ENCODE peak calls at places on chromosomes 3 and 15, in ten cellular contexts. One of them, this sample, is unnamed.

GRCh38 chr3:168909260-168909659 is 754.3 kb downstream of the MECOM start:
- DNase-seq in stomach: no peak
- DNase-seq in spleen: no peak
- DNase-seq in GM23338: no peak
- DNase-seq in prostate gland: no peak
- DNase-seq in K562: no peak
- DNase-seq in HepG2: no peak
- DNase-seq in sigmoid colon: no peak
- DNase-seq in HL-60: no peak
- DNase-seq in breast epithelium: no peak
- DNase-seq in this sample: no peak

GRCh38 chr3:48426401-48426909 is 3.4 kb downstream of the PLXNB1 start:
- DNase-seq in stomach: no peak
- DNase-seq in spleen: no peak
- DNase-seq in GM23338: no peak
- DNase-seq in prostate gland: no peak
- DNase-seq in K562: no peak
- DNase-seq in HepG2: no peak
- DNase-seq in sigmoid colon: peak
- DNase-seq in HL-60: no peak
- DNase-seq in breast epithelium: no peak
- DNase-seq in this sample: no peak

GRCh38 chr3:80232760-80233159 is 465.0 kb upstream of the ROBO1 start:
- DNase-seq in stomach: no peak
- DNase-seq in spleen: no peak
- DNase-seq in GM23338: peak
- DNase-seq in prostate gland: no peak
- DNase-seq in K562: no peak
- DNase-seq in HepG2: peak
- DNase-seq in sigmoid colon: no peak
- DNase-seq in HL-60: no peak
- DNase-seq in breast epithelium: no peak
- DNase-seq in this sample: no peak

GRCh38 chr3:54936561-54936960 is 8.7 kb upstream of the LRTM1 start:
- DNase-seq in stomach: no peak
- DNase-seq in spleen: no peak
- DNase-seq in GM23338: no peak
- DNase-seq in prostate gland: no peak
- DNase-seq in K562: no peak
- DNase-seq in HepG2: no peak
- DNase-seq in sigmoid colon: no peak
- DNase-seq in HL-60: no peak
- DNase-seq in breast epithelium: no peak
- DNase-seq in this sample: no peak

GRCh38 chr3:43319364-43319763 is 33.0 kb downstream of the SNRK start:
- DNase-seq in stomach: no peak
- DNase-seq in spleen: no peak
- DNase-seq in GM23338: no peak
- DNase-seq in prostate gland: no peak
- DNase-seq in K562: no peak
- DNase-seq in HepG2: no peak
- DNase-seq in sigmoid colon: no peak
- DNase-seq in HL-60: no peak
- DNase-seq in breast epithelium: no peak
- DNase-seq in this sample: no peak

GRCh38 chr15:77014137-77015081 is 19.5 kb downstream of the PSTPIP1 start:
- DNase-seq in stomach: no peak
- DNase-seq in spleen: peak
- DNase-seq in GM23338: no peak
- DNase-seq in prostate gland: no peak
- DNase-seq in K562: no peak
- DNase-seq in HepG2: no peak
- DNase-seq in sigmoid colon: no peak
- DNase-seq in HL-60: no peak
- DNase-seq in breast epithelium: no peak
- DNase-seq in this sample: no peak

GRCh38 chr3:117666316-117666715 is 956.7 kb downstream of the TUSC7 start:
- DNase-seq in stomach: no peak
- DNase-seq in spleen: no peak
- DNase-seq in GM23338: no peak
- DNase-seq in prostate gland: no peak
- DNase-seq in K562: no peak
- DNase-seq in HepG2: no peak
- DNase-seq in sigmoid colon: no peak
- DNase-seq in HL-60: no peak
- DNase-seq in breast epithelium: no peak
- DNase-seq in this sample: no peak

GRCh38 chr3:178948546-178948945 is 123.1 kb downstream of the ZMAT3 start:
- DNase-seq in stomach: no peak
- DNase-seq in spleen: no peak
- DNase-seq in GM23338: no peak
- DNase-seq in prostate gland: no peak
- DNase-seq in K562: no peak
- DNase-seq in HepG2: no peak
- DNase-seq in sigmoid colon: no peak
- DNase-seq in HL-60: no peak
- DNase-seq in breast epithelium: no peak
- DNase-seq in this sample: no peak

GRCh38 chr3:168648321-168648720 is 552.6 kb upstream of the GOLIM4 start:
- DNase-seq in stomach: no peak
- DNase-seq in spleen: no peak
- DNase-seq in GM23338: no peak
- DNase-seq in prostate gland: no peak
- DNase-seq in K562: no peak
- DNase-seq in HepG2: no peak
- DNase-seq in sigmoid colon: no peak
- DNase-seq in HL-60: no peak
- DNase-seq in breast epithelium: no peak
- DNase-seq in this sample: no peak

GRCh38 chr3:8954938-8955763 is 8.1 kb downstream of the RAD18 start:
- DNase-seq in stomach: no peak
- DNase-seq in spleen: no peak
- DNase-seq in GM23338: peak
- DNase-seq in prostate gland: no peak
- DNase-seq in K562: peak
- DNase-seq in HepG2: no peak
- DNase-seq in sigmoid colon: no peak
- DNase-seq in HL-60: no peak
- DNase-seq in breast epithelium: no peak
- DNase-seq in this sample: no peak

GRCh38 chr3:129022114-129022994 is 21.2 kb downstream of the EFCC1 start:
- DNase-seq in stomach: peak
- DNase-seq in spleen: peak
- DNase-seq in GM23338: no peak
- DNase-seq in prostate gland: no peak
- DNase-seq in K562: peak
- DNase-seq in HepG2: no peak
- DNase-seq in sigmoid colon: peak
- DNase-seq in HL-60: no peak
- DNase-seq in breast epithelium: no peak
- DNase-seq in this sample: peak

GRCh38 chr15:93422476-93422875 is 333.5 kb upstream of the RGMA start:
- DNase-seq in stomach: no peak
- DNase-seq in spleen: no peak
- DNase-seq in GM23338: no peak
- DNase-seq in prostate gland: no peak
- DNase-seq in K562: no peak
- DNase-seq in HepG2: no peak
- DNase-seq in sigmoid colon: no peak
- DNase-seq in HL-60: no peak
- DNase-seq in breast epithelium: no peak
- DNase-seq in this sample: no peak

DNA sequence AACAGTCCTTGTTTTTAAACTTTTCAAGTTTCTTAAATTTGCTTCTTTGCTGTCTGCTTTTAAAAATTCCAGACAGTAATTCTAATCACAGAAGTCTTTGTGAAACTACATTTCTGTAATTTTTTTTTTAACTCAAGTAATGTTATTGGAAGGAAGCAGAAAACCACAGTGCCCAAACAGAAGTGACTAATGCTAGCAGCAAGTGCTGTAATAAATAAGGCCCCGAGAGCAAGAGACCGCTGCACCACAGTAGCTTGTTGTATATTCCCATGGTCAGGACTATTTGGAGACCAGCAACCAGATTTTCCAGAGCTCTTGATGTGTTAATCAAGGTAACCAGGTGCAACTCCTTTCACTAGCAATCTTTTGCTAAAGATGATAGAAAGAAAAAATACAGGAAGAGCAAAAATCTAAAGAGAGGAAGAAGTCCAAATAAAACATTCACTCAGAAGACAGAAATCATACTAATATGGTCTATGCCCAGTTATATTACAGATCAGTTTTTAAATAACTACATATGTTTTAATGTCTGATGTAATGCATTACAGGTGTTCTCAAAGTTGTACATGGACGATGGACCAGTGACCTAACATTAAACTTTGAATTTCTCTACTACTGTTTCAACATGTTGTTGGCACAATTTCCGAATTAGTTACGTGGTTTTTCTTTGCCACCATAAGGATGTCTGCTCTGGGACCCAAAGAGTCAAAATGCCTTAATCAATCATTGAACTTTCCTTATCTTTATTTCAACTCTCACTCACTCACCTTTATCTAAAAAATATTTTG is 36.4 kb downstream of the WWTR1 start:
- DNase-seq in stomach: no peak
- DNase-seq in spleen: no peak
- DNase-seq in GM23338: peak
- DNase-seq in prostate gland: no peak
- DNase-seq in K562: no peak
- DNase-seq in HepG2: no peak
- DNase-seq in sigmoid colon: no peak
- DNase-seq in HL-60: no peak
- DNase-seq in breast epithelium: no peak
- DNase-seq in this sample: no peak
- H3K4me3 ChIP-seq in stomach: no peak
- H3K4me3 ChIP-seq in spleen: no peak
- H3K4me3 ChIP-seq in GM23338: no peak
- H3K4me3 ChIP-seq in prostate gland: no peak
- H3K4me3 ChIP-seq in K562: no peak
- H3K4me3 ChIP-seq in HepG2: no peak
- H3K4me3 ChIP-seq in sigmoid colon: no peak
- H3K4me3 ChIP-seq in HL-60: no peak
- H3K4me3 ChIP-seq in breast epithelium: no peak
- H3K4me3 ChIP-seq in this sample: no peak

GRCh38 chr3:135927170-135927569 is 38.4 kb upstream of the PPP2R3A start:
- DNase-seq in stomach: no peak
- DNase-seq in spleen: no peak
- DNase-seq in GM23338: no peak
- DNase-seq in prostate gland: no peak
- DNase-seq in K562: no peak
- DNase-seq in HepG2: no peak
- DNase-seq in sigmoid colon: no peak
- DNase-seq in HL-60: no peak
- DNase-seq in breast epithelium: peak
- DNase-seq in this sample: no peak
- TF ChIP-seq POLR2AphosphoS5 in stomach: no peak
- TF ChIP-seq POLR2AphosphoS5 in spleen: no peak
- TF ChIP-seq POLR2AphosphoS5 in GM23338: no peak
- TF ChIP-seq POLR2AphosphoS5 in prostate gland: no peak
- TF ChIP-seq POLR2AphosphoS5 in K562: no peak
- TF ChIP-seq POLR2AphosphoS5 in HepG2: no peak
- TF ChIP-seq POLR2AphosphoS5 in sigmoid colon: no peak
- TF ChIP-seq POLR2AphosphoS5 in HL-60: no peak
- TF ChIP-seq POLR2AphosphoS5 in breast epithelium: no peak
- TF ChIP-seq POLR2AphosphoS5 in this sample: peak

GRCh38 chr3:134126153-134126552 is 96.4 kb upstream of the SLCO2A1 start:
- DNase-seq in stomach: no peak
- DNase-seq in spleen: no peak
- DNase-seq in GM23338: peak
- DNase-seq in prostate gland: no peak
- DNase-seq in K562: no peak
- DNase-seq in HepG2: no peak
- DNase-seq in sigmoid colon: no peak
- DNase-seq in HL-60: no peak
- DNase-seq in breast epithelium: no peak
- DNase-seq in this sample: no peak
- TF ChIP-seq CTCF in stomach: no peak
- TF ChIP-seq CTCF in spleen: no peak
- TF ChIP-seq CTCF in GM23338: peak
- TF ChIP-seq CTCF in prostate gland: no peak
- TF ChIP-seq CTCF in K562: no peak
- TF ChIP-seq CTCF in HepG2: no peak
- TF ChIP-seq CTCF in sigmoid colon: no peak
- TF ChIP-seq CTCF in HL-60: no peak
- TF ChIP-seq CTCF in breast epithelium: no peak
- TF ChIP-seq CTCF in this sample: no peak

GRCh38 chr3:71305246-71306206 is 278.0 kb downstream of the FOXP1 start:
- DNase-seq in stomach: peak
- DNase-seq in spleen: peak
- DNase-seq in GM23338: peak
- DNase-seq in prostate gland: peak
- DNase-seq in K562: no peak
- DNase-seq in HepG2: peak
- DNase-seq in sigmoid colon: no peak
- DNase-seq in HL-60: no peak
- DNase-seq in breast epithelium: peak
- DNase-seq in this sample: no peak

GRCh38 chr3:71304684-71305083 is 278.8 kb downstream of the FOXP1 start:
- DNase-seq in stomach: no peak
- DNase-seq in spleen: no peak
- DNase-seq in GM23338: peak
- DNase-seq in prostate gland: peak
- DNase-seq in K562: no peak
- DNase-seq in HepG2: peak
- DNase-seq in sigmoid colon: no peak
- DNase-seq in HL-60: no peak
- DNase-seq in breast epithelium: no peak
- DNase-seq in this sample: no peak

GRCh38 chr3:71303627-71304260 is 279.8 kb downstream of the FOXP1 start:
- DNase-seq in stomach: no peak
- DNase-seq in spleen: no peak
- DNase-seq in GM23338: peak
- DNase-seq in prostate gland: no peak
- DNase-seq in K562: no peak
- DNase-seq in HepG2: no peak
- DNase-seq in sigmoid colon: no peak
- DNase-seq in HL-60: no peak
- DNase-seq in breast epithelium: no peak
- DNase-seq in this sample: no peak

GRCh38 chr3:71302604-71303003 is 280.9 kb downstream of the FOXP1 start:
- DNase-seq in stomach: no peak
- DNase-seq in spleen: no peak
- DNase-seq in GM23338: no peak
- DNase-seq in prostate gland: no peak
- DNase-seq in K562: no peak
- DNase-seq in HepG2: no peak
- DNase-seq in sigmoid colon: no peak
- DNase-seq in HL-60: no peak
- DNase-seq in breast epithelium: no peak
- DNase-seq in this sample: no peak

DNA sequence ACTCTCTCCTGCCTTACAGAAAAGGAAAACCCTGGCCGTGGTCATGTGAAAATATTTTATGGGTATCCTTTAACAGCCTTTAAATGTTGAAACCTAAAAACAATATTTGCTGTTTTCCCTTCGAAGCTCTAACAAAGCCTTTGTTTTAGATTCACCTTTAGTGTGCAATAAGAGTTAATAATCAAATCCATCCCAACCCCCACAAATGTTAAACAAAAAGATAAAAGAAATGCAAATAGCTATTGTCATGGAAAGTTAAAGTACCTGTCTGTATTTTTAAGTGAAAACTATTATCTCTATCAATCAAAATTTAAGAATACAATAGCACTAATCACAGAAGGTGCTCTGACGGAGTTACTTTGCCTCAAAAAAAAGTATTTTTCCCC is 279.3 kb downstream of the FOXP1 start:
- DNase-seq in stomach: no peak
- DNase-seq in spleen: no peak
- DNase-seq in GM23338: peak
- DNase-seq in prostate gland: no peak
- DNase-seq in K562: no peak
- DNase-seq in HepG2: no peak
- DNase-seq in sigmoid colon: no peak
- DNase-seq in HL-60: no peak
- DNase-seq in breast epithelium: no peak
- DNase-seq in this sample: no peak
- H3K4me3 ChIP-seq in stomach: peak
- H3K4me3 ChIP-seq in spleen: no peak
- H3K4me3 ChIP-seq in GM23338: peak
- H3K4me3 ChIP-seq in prostate gland: peak
- H3K4me3 ChIP-seq in K562: no peak
- H3K4me3 ChIP-seq in HepG2: peak
- H3K4me3 ChIP-seq in sigmoid colon: peak
- H3K4me3 ChIP-seq in HL-60: no peak
- H3K4me3 ChIP-seq in breast epithelium: no peak
- H3K4me3 ChIP-seq in this sample: no peak

This sample was measured in suprapubic skin.